ENCODE peak calls at places on chromosome 7, in six cellular contexts. W is pancreas, V is transverse colon, J is fibroblast of pulmonary artery, L is A549, U is AG09309. Z is an unnamed sample.

GRCh38 chr7:4871056-4871680 is 9.3 kb upstream of the PAPOLB start:
- DNase-seq in U (no peak), L (no peak), W (no peak), V (no peak), J (no peak), Z (no peak)

GRCh38 chr7:142798451-142799438 is 28.0 kb downstream of the PRSS2 start:
- DNase-seq in W (no peak), U (no peak), V (no peak), L (no peak), J (no peak), Z (no peak)

GRCh38 chr7:143884978-143885559 is 16.9 kb downstream of the TCAF1 start:
- DNase-seq in J (peak), V (no peak), W (no peak), U (no peak), L (no peak), Z (peak)

GRCh38 chr7:19491821-19492452 is 216.9 kb downstream of the POLR1F start:
- DNase-seq in V (no peak), W (no peak), U (peak), J (peak), L (peak), Z (peak)

GRCh38 chr7:73779517-73779916 is 9.4 kb upstream of the CLDN3 start:
- DNase-seq in U (no peak), V (no peak), L (no peak), W (no peak), J (no peak), Z (no peak)

GRCh38 chr7:128082431-128082830 is 51.2 kb upstream of the LRRC4 start:
- DNase-seq in J (no peak), L (no peak), V (no peak), W (no peak), U (no peak), Z (no peak)

GRCh38 chr7:133310232-133310852 is 57.5 kb downstream of the EXOC4 start:
- DNase-seq in V (no peak), U (no peak), W (peak), L (no peak), J (peak), Z (no peak)

GRCh38 chr7:139526578-139527544 is 3.4 kb downstream of the CLEC2L start:
- DNase-seq in U (peak), J (peak), L (no peak), W (no peak), V (no peak), Z (peak)

GRCh38 chr7:50497968-50498367 is 47.8 kb upstream of the FIGNL1 start:
- DNase-seq in U (peak), W (no peak), L (no peak), J (peak), V (no peak), Z (peak)

GRCh38 chr7:129168219-129168991 is 20.0 kb upstream of the SMO start:
- DNase-seq in U (no peak), L (no peak), W (no peak), J (no peak), V (no peak), Z (peak)

GRCh38 chr7:155763721-155764431 is 48.4 kb downstream of the SHH start:
- DNase-seq in V (no peak), L (no peak), U (no peak), J (peak), W (no peak), Z (no peak)

GRCh38 chr7:155368894-155369600 is 71.4 kb downstream of the INSIG1 start:
- DNase-seq in J (no peak), U (no peak), W (no peak), V (no peak), L (no peak), Z (no peak)

GRCh38 chr7:116706668-116707126 is 34.7 kb downstream of the MET start:
- DNase-seq in U (no peak), J (peak), W (no peak), V (no peak), L (peak), Z (peak)
- H3K4me3 ChIP-seq in U (no peak), J (peak), W (no peak), V (no peak), L (peak), Z (peak)

DNA sequence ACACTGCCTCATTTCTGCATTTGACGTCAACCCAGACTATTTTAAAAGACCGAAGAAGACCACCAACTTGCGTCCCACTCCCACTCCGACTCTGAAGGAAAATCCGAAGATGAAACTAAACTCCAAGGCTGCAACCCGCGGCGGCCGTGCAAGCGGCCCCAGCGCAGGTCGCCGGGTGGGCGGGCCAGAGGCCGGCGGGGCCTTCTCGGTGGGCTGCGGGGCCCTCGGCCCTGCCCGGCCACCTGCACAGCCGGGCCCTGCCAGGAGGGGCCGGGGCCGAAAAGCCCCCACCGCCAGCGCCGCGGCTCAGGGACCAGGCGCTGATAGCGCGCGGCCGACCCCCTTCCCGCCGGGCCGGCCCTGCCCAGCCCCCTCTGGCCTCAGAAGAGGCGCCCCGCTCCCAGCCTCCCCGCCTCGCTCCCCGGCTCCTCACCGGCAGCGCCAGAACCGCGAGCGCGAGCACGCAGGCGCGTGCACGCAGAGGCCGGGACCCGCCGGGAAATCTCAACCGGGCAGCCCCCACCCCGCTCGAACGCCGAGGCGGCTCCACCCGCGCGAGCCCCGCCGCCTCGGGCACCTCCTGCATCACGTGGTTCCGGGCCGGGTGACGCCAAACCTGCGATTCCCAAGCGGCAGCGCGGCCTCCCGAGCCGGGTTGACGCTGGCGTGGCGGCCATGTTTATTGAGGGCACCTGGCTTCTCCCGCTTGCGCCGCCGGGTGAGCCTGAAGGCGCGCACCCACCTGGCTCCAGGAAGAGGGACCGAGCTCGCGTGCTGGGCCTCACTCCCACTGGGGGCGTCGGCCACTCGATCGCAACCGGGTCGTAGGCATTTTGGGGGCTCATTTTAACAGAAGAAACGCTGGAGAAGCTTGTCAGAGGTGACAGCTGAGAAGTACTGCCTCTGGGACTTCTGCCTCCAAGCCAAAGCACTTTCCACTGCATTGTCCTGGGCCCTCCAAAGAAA is at the start of gene C7orf25:
- DNase-seq in V (peak), L (peak), W (peak), U (peak), J (peak), Z (peak)
- TF ChIP-seq CTCF in V (no peak), L (no peak), W (no peak), U (no peak), J (no peak), Z (no peak)

DNA sequence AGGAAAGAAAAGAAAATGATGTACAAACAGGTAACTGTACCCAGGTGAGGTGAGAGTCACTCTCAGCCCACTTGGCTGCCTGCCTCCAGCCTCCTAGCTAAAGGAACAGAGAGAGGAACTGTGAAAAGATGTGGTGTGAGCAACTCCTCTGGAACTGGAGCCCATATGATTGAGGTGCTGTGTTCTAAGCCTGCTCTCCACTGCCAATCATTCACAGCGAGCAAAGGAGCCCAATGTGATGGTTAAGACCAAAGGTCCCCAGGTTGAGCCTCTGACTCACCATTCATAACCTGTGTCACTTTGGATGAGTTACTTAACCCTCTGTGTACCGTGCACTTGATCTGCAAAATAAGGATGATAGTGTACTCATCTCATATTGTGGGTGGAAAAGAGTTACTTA is 868.1 kb upstream of the AUTS2 start:
- DNase-seq in U (no peak), L (peak), W (no peak), V (no peak), J (no peak), Z (no peak)
- H3K4me3 ChIP-seq in U (no peak), L (no peak), W (no peak), V (no peak), J (no peak), Z (no peak)

GRCh38 chr7:158706710-158707590 is 2.3 kb upstream of the NCAPG2 start:
- DNase-seq in L (no peak), J (no peak), V (no peak), W (peak), U (no peak), Z (no peak)

GRCh38 chr7:158704524-158705233 is at the start of gene NCAPG2:
- DNase-seq in L (peak), W (peak), V (peak), J (peak), U (peak), Z (peak)

GRCh38 chr7:158707610-158708009 is 3.0 kb upstream of the NCAPG2 start:
- DNase-seq in V (no peak), U (no peak), W (no peak), L (peak), J (no peak), Z (no peak)

GRCh38 chr7:158706273-158706704 is 1.7 kb upstream of the NCAPG2 start:
- DNase-seq in W (no peak), L (no peak), V (no peak), J (peak), U (no peak), Z (no peak)

GRCh38 chr7:158705234-158705890 is 758 bp upstream of the NCAPG2 start:
- DNase-seq in V (no peak), W (no peak), L (no peak), U (no peak), J (no peak), Z (no peak)
- TF ChIP-seq CTCF in V (no peak), W (no peak), L (no peak), U (no peak), J (no peak), Z (no peak)

DNA sequence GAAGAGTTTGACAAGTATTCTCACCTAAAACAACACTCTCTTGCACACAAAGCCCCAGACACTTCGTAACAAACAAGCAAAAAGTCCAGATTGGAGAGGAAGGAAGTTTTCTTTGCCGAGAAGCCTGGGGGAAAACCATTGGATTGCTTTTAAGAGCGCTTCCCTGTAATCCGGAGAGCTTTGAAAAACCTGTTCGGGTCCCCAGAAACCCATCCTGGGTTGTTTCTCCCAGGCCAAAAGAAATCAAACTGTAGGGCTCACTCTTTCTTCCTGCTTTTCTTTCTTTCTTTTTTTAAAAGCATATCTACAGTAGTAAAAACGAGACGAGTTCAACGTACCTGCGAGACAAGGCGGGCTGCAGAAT is 655 bp downstream of the SP8 start:
- DNase-seq in W (no peak), U (no peak), V (no peak), L (no peak), J (no peak), Z (peak)
- H3K4me3 ChIP-seq in W (peak), U (no peak), V (no peak), L (peak), J (peak), Z (peak)

GRCh38 chr7:116499168-116500070 is at the start of gene CAV2:
- DNase-seq in U (no peak), J (peak), W (peak), V (peak), L (peak), Z (peak)

GRCh38 chr7:116501425-116502167 is 2.1 kb downstream of the CAV2 start:
- DNase-seq in J (no peak), W (peak), V (no peak), L (peak), U (no peak), Z (peak)

GRCh38 chr7:116497708-116498107 is 1.8 kb upstream of the CAV2 start:
- DNase-seq in L (no peak), V (no peak), U (no peak), J (no peak), W (no peak), Z (no peak)

GRCh38 chr7:116502201-116503096 is 2.9 kb downstream of the CAV2 start:
- DNase-seq in J (no peak), U (no peak), L (peak), V (no peak), W (no peak), Z (no peak)

DNA sequence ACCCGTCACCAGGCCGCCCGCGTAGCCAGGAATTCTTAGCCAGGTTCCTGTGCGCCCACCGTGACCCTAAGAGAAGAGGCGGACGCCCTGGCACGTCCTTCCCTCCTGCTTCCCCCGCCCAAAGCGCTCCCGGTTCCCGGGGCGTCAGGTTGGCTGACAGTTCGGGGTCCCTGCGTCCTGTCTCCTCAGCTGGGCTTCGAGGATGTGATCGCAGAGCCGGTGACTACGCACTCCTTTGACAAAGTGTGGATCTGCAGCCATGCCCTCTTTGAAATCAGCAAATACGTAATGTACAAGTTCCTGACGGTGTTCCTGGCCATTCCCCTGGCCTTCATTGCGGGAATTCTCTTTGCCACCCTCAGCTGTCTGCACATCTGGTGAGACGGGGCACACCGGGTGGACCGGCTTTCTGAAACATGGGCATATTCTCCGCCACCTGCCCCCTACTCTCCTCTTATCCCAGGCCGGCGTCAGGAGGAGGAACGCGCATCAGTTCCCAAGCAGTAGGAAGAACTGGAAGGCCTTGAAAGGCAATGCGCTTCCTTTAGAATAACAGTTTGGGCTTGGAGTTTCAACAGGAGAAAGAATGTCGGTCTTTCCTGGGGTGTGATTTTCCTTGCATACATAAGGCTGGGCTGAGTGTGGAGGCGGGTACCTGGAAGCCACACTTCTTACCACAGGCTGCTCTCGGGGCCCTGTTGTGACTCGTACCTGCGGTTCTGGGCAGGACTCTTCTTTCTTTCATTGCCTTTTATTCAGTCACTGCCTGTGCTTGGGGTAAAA is 724 bp downstream of the CAV2 start:
- DNase-seq in J (peak), W (peak), U (no peak), L (peak), V (peak), Z (peak)
- TF ChIP-seq CTCF in J (no peak), W (no peak), U (no peak), L (no peak), V (no peak), Z (no peak)

GRCh38 chr7:15836041-15836440 is 149.6 kb upstream of the MEOX2 start:
- DNase-seq in J (no peak), L (no peak), V (no peak), U (no peak), W (no peak), Z (no peak)

GRCh38 chr7:15837627-15838026 is 151.1 kb upstream of the MEOX2 start:
- DNase-seq in J (peak), U (no peak), V (no peak), L (no peak), W (no peak), Z (peak)

DNA sequence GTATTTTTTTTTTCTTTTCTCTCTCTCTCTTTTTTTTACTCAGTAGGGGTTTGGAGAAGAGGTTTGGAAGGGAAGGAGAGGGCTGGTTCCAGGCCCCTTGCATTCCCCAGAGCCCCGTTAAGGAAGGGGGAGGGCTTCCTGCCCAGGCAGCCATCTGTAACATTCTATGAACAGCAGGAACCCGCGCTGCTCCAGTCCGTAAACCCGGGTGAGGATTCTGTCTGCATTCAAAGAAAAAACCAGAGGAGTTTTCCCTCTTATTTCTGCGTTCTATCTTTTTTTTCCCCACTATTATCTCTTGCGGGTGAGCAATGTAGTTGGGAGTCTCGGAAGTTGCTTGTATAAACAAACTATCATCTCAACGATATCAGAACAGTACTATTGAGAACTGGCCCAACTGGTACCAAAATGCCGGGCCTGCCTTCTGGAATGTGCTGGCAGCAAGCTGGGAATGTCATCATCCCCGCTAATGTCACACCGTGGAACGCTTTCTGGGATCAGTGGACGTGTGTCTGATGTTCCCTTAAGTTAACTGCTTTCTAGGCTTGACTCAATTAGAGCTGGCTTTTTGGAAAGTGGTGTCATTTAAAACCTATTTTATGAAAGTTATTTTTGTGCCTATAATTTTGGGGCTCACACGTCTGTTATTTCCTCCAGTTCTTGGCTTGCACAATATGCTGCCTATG is 153.1 kb upstream of the MEOX2 start:
- DNase-seq in U (no peak), J (peak), W (no peak), V (no peak), L (no peak), Z (no peak)
- H3K4me3 ChIP-seq in U (peak), J (peak), W (no peak), V (no peak), L (no peak), Z (no peak)

GRCh38 chr7:117385340-117386124 is 41.8 kb downstream of the ASZ1 start:
- DNase-seq in U (peak), W (no peak), V (no peak), J (peak), L (peak), Z (peak)
- TF ChIP-seq CTCF in U (peak), W (no peak), V (peak), J (peak), L (peak), Z (peak)

GRCh38 chr7:154306036-154306435 is 253.8 kb downstream of the DPP6 start:
- DNase-seq in J (no peak), U (no peak), V (no peak), W (no peak), L (no peak), Z (no peak)
- H3K4me3 ChIP-seq in J (no peak), U (no peak), V (no peak), W (no peak), L (no peak), Z (no peak)